ENCODE peak calls at places on chromosomes 12 and 14, in nine cellular contexts. Q is T-helper 9 cell, X is hepatocyte, J is head of caudate nucleus, Y is NCI-H2171, V is adrenal gland, T is esophagus squamous epithelium, W is mesendoderm, S is pons. B is an unnamed sample.

GRCh38 chr12:127340381-127340780 is 926.6 kb upstream of the TMEM132C start:
- DNase-seq in W (no peak), T (no peak), X (no peak), J (no peak), Q (no peak), V (no peak), Y (no peak), S (no peak), B (no peak)

GRCh38 chr12:12723147-12723680 is 6.0 kb downstream of the CDKN1B start:
- DNase-seq in T (no peak), V (no peak), W (no peak), Y (no peak), Q (no peak), X (no peak), S (no peak), J (no peak), B (no peak)

GRCh38 chr14:101623077-101623372 is 61.7 kb downstream of the DIO3 start:
- DNase-seq in X (no peak), T (no peak), J (no peak), W (no peak), V (peak), S (no peak), Y (no peak), Q (no peak), B (no peak)

GRCh38 chr12:32390572-32391219 is 8.7 kb upstream of the FGD4 start:
- DNase-seq in S (no peak), W (peak), Y (peak), X (no peak), Q (no peak), J (peak), T (no peak), V (peak), B (peak)

GRCh38 chr12:64793610-64794009 is 30.8 kb upstream of the TBC1D30 start:
- DNase-seq in Q (no peak), T (no peak), W (no peak), V (no peak), J (no peak), X (no peak), Y (no peak), S (no peak), B (no peak)

GRCh38 chr12:14769837-14770494 is 33.3 kb downstream of the WBP11 start:
- DNase-seq in T (peak), W (peak), Y (peak), S (peak), X (peak), V (peak), J (peak), Q (peak), B (peak)

GRCh38 chr12:78898416-78898815 is 33.8 kb downstream of the SYT1 start:
- DNase-seq in J (no peak), W (no peak), V (peak), T (no peak), Y (peak), Q (no peak), S (peak), X (no peak), B (peak)

GRCh38 chr12:4214912-4215861 is 58.4 kb upstream of the CCND2 start:
- DNase-seq in V (peak), Q (no peak), S (peak), Y (no peak), J (peak), X (no peak), W (no peak), T (no peak), B (peak)

GRCh38 chr12:58341791-58342190 is 400.4 kb downstream of the ATP23 start:
- DNase-seq in Y (peak), T (no peak), V (no peak), W (no peak), Q (no peak), X (peak), J (no peak), S (peak), B (no peak)

GRCh38 chr12:39905152-39905551 is 200.7 kb downstream of the SLC2A13 start:
- DNase-seq in T (no peak), J (peak), Q (no peak), W (no peak), X (peak), V (peak), Y (no peak), S (peak), B (peak)

GRCh38 chr14:68926236-68926635 is 52.9 kb downstream of the ACTN1 start:
- DNase-seq in Y (no peak), J (no peak), Q (no peak), S (no peak), V (no peak), X (no peak), T (no peak), W (peak), B (no peak)

GRCh38 chr12:96263449-96263902 is 69.3 kb downstream of the ELK3 start:
- DNase-seq in V (no peak), Q (no peak), J (no peak), T (no peak), X (peak), Y (no peak), S (no peak), W (peak), B (no peak)

GRCh38 chr12:16685107-16685506 is 79.1 kb upstream of the LMO3 start:
- DNase-seq in S (no peak), Q (no peak), Y (no peak), V (no peak), W (peak), J (no peak), X (no peak), T (no peak), B (no peak)

GRCh38 chr14:104135904-104136471 is 2.4 kb upstream of the KIF26A start:
- DNase-seq in X (no peak), S (no peak), T (no peak), Q (no peak), W (no peak), J (no peak), Y (peak), V (no peak), B (no peak)

GRCh38 chr12:102406033-102406584 is 74.3 kb downstream of the IGF1 start:
- DNase-seq in X (peak), S (peak), Y (peak), Q (no peak), V (peak), W (peak), T (no peak), J (peak), B (peak)

GRCh38 chr14:41609704-41610183 is 3.1 kb downstream of the LRFN5 start:
- DNase-seq in V (peak), X (peak), J (peak), Y (peak), Q (no peak), T (no peak), W (peak), S (peak), B (peak)

GRCh38 chr12:68792952-68793351 is 15.0 kb upstream of the MDM2 start:
- DNase-seq in W (peak), T (no peak), J (no peak), X (no peak), V (no peak), Q (no peak), S (no peak), Y (no peak), B (peak)

GRCh38 chr12:14394317-14395058 is 29.0 kb downstream of the ATF7IP start:
- DNase-seq in T (no peak), Q (no peak), Y (peak), X (peak), S (peak), J (no peak), V (peak), W (peak), B (peak)

GRCh38 chr14:68786491-68787234 is 6.2 kb downstream of the ZFP36L1 start:
- DNase-seq in S (peak), J (no peak), Q (no peak), X (peak), W (peak), V (peak), T (no peak), Y (no peak), B (no peak)

GRCh38 chr12:4609071-4609470 is 39.8 kb downstream of the AKAP3 start:
- DNase-seq in V (no peak), Y (no peak), T (no peak), S (no peak), X (no peak), Q (no peak), J (no peak), W (no peak), B (no peak)

GRCh38 chr12:47867496-47867941 is 37.3 kb downstream of the VDR start:
- DNase-seq in Q (no peak), W (no peak), S (no peak), V (no peak), J (no peak), X (peak), Y (no peak), T (no peak), B (no peak)

GRCh38 chr12:92146497-92146828 is 817 bp upstream of the BTG1 start:
- DNase-seq in S (no peak), X (no peak), W (no peak), T (no peak), J (no peak), V (no peak), Q (no peak), Y (no peak), B (no peak)

GRCh38 chr12:57754411-57755193 is at the start of gene MARCHF9:
- DNase-seq in W (peak), Q (peak), X (peak), J (peak), Y (peak), S (peak), T (peak), V (peak), B (peak)

GRCh38 chr12:42729532-42729895 is 140.0 kb upstream of the PRICKLE1 start:
- DNase-seq in Y (no peak), X (peak), T (no peak), Q (no peak), W (peak), S (no peak), V (no peak), J (no peak), B (no peak)